ENCODE peak calls at places on chromosomes 4 and X, in ten cellular contexts. P is right lobe of liver, E is stomach, O is HepG2, U is HCT116, D is endothelial cell of umbilical vein, T is esophagus squamous epithelium, H is K562, I is transverse colon, R is upper lobe of left lung. G is an unnamed sample.

GRCh38 chrX:114361076-114361475 is 222.8 kb upstream of the HTR2C start:
- DNase-seq in T (no peak), U (no peak), E (no peak), H (no peak), I (no peak), R (no peak), D (no peak), O (no peak), P (no peak), G (no peak)

GRCh38 chrX:29662759-29663503 is 552.4 kb upstream of the MAGEB2 start:
- DNase-seq in R (no peak), E (no peak), P (no peak), T (no peak), U (no peak), D (peak; percentile 92), I (no peak), O (peak; percentile 1), H (no peak), G (no peak)

GRCh38 chrX:15384304-15384703 is at the start of gene VEGFD:
- DNase-seq in E (no peak), P (peak; percentile 42), H (no peak), I (no peak), O (peak; percentile 54), D (no peak), U (no peak), R (no peak), T (no peak), G (peak; percentile 27)

GRCh38 chr4:140363558-140363957 is 9.9 kb upstream of the SCOC start:
- DNase-seq in H (no peak), U (no peak), R (no peak), P (no peak), I (no peak), E (no peak), D (no peak), O (no peak), T (no peak), G (no peak)

GRCh38 chrX:45619290-45619689 is 418.6 kb upstream of the DIPK2B start:
- DNase-seq in T (no peak), D (no peak), P (no peak), U (no peak), H (no peak), E (no peak), I (no peak), O (no peak), R (no peak), G (no peak)

GRCh38 chr4:76640252-76640925 is 205.4 kb downstream of the SHROOM3 start:
- DNase-seq in U (no peak), P (no peak), T (no peak), R (no peak), O (no peak), I (no peak), H (no peak), E (peak; percentile 75), D (no peak), G (no peak)

GRCh38 chr4:137960371-137961050 is 281.6 kb downstream of the SLC7A11 start:
- DNase-seq in H (no peak), U (no peak), O (no peak), R (no peak), T (no peak), D (no peak), I (no peak), E (no peak), P (no peak), G (no peak)

GRCh38 chr4:65954416-65954815 is 284.1 kb upstream of the EPHA5 start:
- DNase-seq in T (no peak), H (no peak), P (no peak), R (no peak), O (no peak), U (no peak), I (no peak), E (no peak), D (no peak), G (no peak)

GRCh38 chr4:81724925-81725329 is 253.2 kb upstream of the RASGEF1B start:
- DNase-seq in D (no peak), O (peak; percentile 7), I (peak; percentile 53), P (peak; percentile 54), U (no peak), R (no peak), H (peak; percentile 48), E (peak; percentile 65), T (no peak), G (no peak)

GRCh38 chrX:39201305-39201990 is 400.2 kb downstream of the MID1IP1 start:
- DNase-seq in E (no peak), H (peak; percentile 11), D (no peak), U (no peak), I (no peak), R (no peak), P (no peak), T (no peak), O (no peak), G (no peak)

GRCh38 chr4:176479745-176480144 is 160.0 kb downstream of the SPCS3 start:
- DNase-seq in U (no peak), O (no peak), R (no peak), I (no peak), D (no peak), P (no peak), T (no peak), H (no peak), E (no peak), G (no peak)

GRCh38 chrX:153882557-153882956 is 3.4 kb downstream of the L1CAM start:
- DNase-seq in R (no peak), O (peak; percentile 5), H (no peak), I (no peak), E (no peak), D (no peak), T (no peak), U (no peak), P (no peak), G (no peak)

GRCh38 chrX:153880440-153880815 is 5.5 kb downstream of the L1CAM start:
- DNase-seq in H (no peak), I (no peak), O (no peak), U (no peak), T (no peak), P (no peak), E (no peak), D (no peak), R (no peak), G (no peak)

GRCh38 chrX:153883163-153883843 is 2.7 kb downstream of the L1CAM start:
- DNase-seq in D (no peak), P (no peak), T (no peak), I (no peak), E (no peak), R (no peak), U (no peak), O (no peak), H (peak; percentile 51), G (no peak)

GRCh38 chrX:153881281-153881680 is 4.7 kb downstream of the L1CAM start:
- DNase-seq in I (no peak), P (no peak), O (no peak), U (no peak), T (no peak), R (no peak), E (no peak), H (no peak), D (no peak), G (no peak)

GRCh38 chrX:153882086-153882498 is 3.9 kb downstream of the L1CAM start:
- DNase-seq in E (no peak), R (no peak), O (peak; percentile 84), T (no peak), U (no peak), H (no peak), P (no peak), D (no peak), I (no peak), G (no peak)
- H3K27me3 ChIP-seq in E (peaks cover 95% of the 10 kb centered on the region), R (peaks cover 60% of the 10 kb centered on the region), O (peaks cover 17% of the 10 kb centered on the region), T (peaks cover 12% of the 10 kb centered on the region), U (no peaks in the 10 kb centered on the region), H (peaks cover 38% of the 10 kb centered on the region), P (peaks cover 20% of the 10 kb centered on the region), D (peaks cover 29% of the 10 kb centered on the region), I (peaks cover 62% of the 10 kb centered on the region), G (no peaks in the 10 kb centered on the region)

DNA sequence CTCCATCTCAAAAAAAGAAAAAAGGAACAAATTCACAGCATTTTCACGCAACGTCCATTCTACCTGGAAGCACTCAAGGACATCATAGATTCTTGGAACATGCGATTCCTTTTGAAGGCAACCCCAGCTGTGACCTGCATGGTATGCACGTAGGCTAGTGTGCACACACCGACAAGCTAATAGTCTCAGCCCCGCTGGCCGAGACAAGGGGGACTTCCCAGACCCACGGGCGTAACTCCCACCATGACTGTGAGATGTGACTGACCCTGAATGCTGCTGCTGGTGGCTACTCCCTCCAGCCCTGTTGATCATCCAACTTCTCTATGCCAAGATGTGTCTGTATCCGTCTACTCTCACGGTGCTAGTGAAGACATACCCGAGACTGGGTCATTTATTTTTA is 78.3 kb downstream of the CRLF2 start:
- DNase-seq in T (no peak), R (no peak), I (no peak), E (no peak), O (no peak), P (no peak), D (no peak), U (no peak), H (no peak), G (no peak)
- H3K4me1 ChIP-seq in T (no peaks in the 10 kb centered on the region), R (no peaks in the 10 kb centered on the region), I (no peaks in the 10 kb centered on the region), E (no peaks in the 10 kb centered on the region), O (no peaks in the 10 kb centered on the region), P (no peaks in the 10 kb centered on the region), D (no peaks in the 10 kb centered on the region), U (no peaks in the 10 kb centered on the region), H (no peaks in the 10 kb centered on the region), G (no peaks in the 10 kb centered on the region)

GRCh38 chr4:10437735-10438134 is 19.5 kb downstream of the ZNF518B start:
- DNase-seq in D (no peak), E (no peak), P (no peak), T (no peak), H (no peak), R (no peak), I (no peak), U (no peak), O (no peak), G (no peak)
- TF ChIP-seq POLR2A in D (no peak), E (no peak), P (no peak), T (no peak), H (no peak), R (no peak), I (no peak), U (no peak), O (no peak), G (no peak)

GRCh38 chr4:184420881-184421416 is 53.4 kb downstream of the IRF2 start:
- DNase-seq in T (no peak), D (no peak), P (no peak), R (no peak), O (no peak), H (no peak), E (no peak), I (no peak), U (no peak), G (no peak)

GRCh38 chr4:184423003-184423686 is 51.2 kb downstream of the IRF2 start:
- DNase-seq in P (no peak), I (peak; percentile 47), U (no peak), D (no peak), T (no peak), O (no peak), E (no peak), H (no peak), R (no peak), G (no peak)

GRCh38 chr4:184422378-184422777 is 52.0 kb downstream of the IRF2 start:
- DNase-seq in E (no peak), R (no peak), O (no peak), H (no peak), P (no peak), U (no peak), D (no peak), T (no peak), I (no peak), G (no peak)

GRCh38 chr4:184420402-184420801 is 53.9 kb downstream of the IRF2 start:
- DNase-seq in T (no peak), H (no peak), D (no peak), O (no peak), R (no peak), E (no peak), U (no peak), I (no peak), P (no peak), G (no peak)

GRCh38 chr4:184421558-184422155 is 52.7 kb downstream of the IRF2 start:
- DNase-seq in U (no peak), R (no peak), T (no peak), I (no peak), E (no peak), O (no peak), H (no peak), P (no peak), D (no peak), G (no peak)
- H3K27me3 ChIP-seq in U (no peaks in the 10 kb centered on the region), R (no peaks in the 10 kb centered on the region), T (no peaks in the 10 kb centered on the region), I (no peaks in the 10 kb centered on the region), E (no peaks in the 10 kb centered on the region), O (no peaks in the 10 kb centered on the region), H (no peaks in the 10 kb centered on the region), P (no peaks in the 10 kb centered on the region), D (no peaks in the 10 kb centered on the region), G (no peaks in the 10 kb centered on the region)

G was measured in uterus.